ENCODE peak calls at places on chromosome 9, in ten cellular contexts. H is stomach, D is A549, B is transverse colon, E is HepG2, F is K562, A is suprapubic skin, M is upper lobe of left lung, T is sigmoid colon, U is SK-N-SH. V is an unnamed sample. For H3K9me3, the result is how much of the 10 kb centered on the place peaks cover.

GRCh38 chr9:69573666-69574456 is 98.3 kb downstream of the APBA1 start:
- DNase-seq in H (no peak), D (no peak), B (no peak), E (no peak), F (no peak), A (no peak), M (no peak), T (no peak), U (no peak), V (no peak)

GRCh38 chr9:17453751-17454150 is 125.1 kb upstream of the SH3GL2 start:
- DNase-seq in H (no peak), D (no peak), B (no peak), E (no peak), F (no peak), A (no peak), M (no peak), T (no peak), U (no peak), V (no peak)

GRCh38 chr9:38299856-38300255 is 92.6 kb upstream of the ALDH1B1 start:
- DNase-seq in H (no peak), D (no peak), B (no peak), E (no peak), F (no peak), A (no peak), M (no peak), T (no peak), U (no peak), V (no peak)

GRCh38 chr9:88991066-88992030 is at the start of gene S1PR3:
- DNase-seq in H (peak), D (peak), B (peak), E (no peak), F (peak), A (no peak), M (peak), T (peak), U (peak), V (peak)

GRCh38 chr9:113558632-113559502 is 95.3 kb downstream of the RGS3 start:
- DNase-seq in H (peak), D (no peak), B (peak), E (peak), F (peak), A (peak), M (peak), T (peak), U (peak), V (peak)

GRCh38 chr9:76817489-76817888 is 53.3 kb downstream of the PCA3 start:
- DNase-seq in H (no peak), D (peak), B (no peak), E (no peak), F (no peak), A (no peak), M (no peak), T (no peak), U (no peak), V (no peak)

GRCh38 chr9:14197459-14197858 is 116.5 kb downstream of the NFIB start:
- DNase-seq in H (no peak), D (no peak), B (no peak), E (no peak), F (no peak), A (no peak), M (no peak), T (no peak), U (no peak), V (no peak)

GRCh38 chr9:131743501-131743900 is 3.6 kb upstream of the RAPGEF1 start:
- DNase-seq in H (no peak), D (no peak), B (no peak), E (no peak), F (no peak), A (no peak), M (no peak), T (no peak), U (no peak), V (no peak)

GRCh38 chr9:125246261-125246667 is 5.1 kb upstream of the HSPA5 start:
- DNase-seq in H (no peak), D (no peak), B (no peak), E (no peak), F (peak), A (no peak), M (no peak), T (no peak), U (no peak), V (no peak)

GRCh38 chr9:85262333-85262732 is 479.4 kb downstream of the AGTPBP1 start:
- DNase-seq in H (no peak), D (no peak), B (no peak), E (no peak), F (no peak), A (no peak), M (no peak), T (no peak), U (peak), V (no peak)

GRCh38 chr9:36664806-36665205 is 92.1 kb downstream of the MELK start:
- DNase-seq in H (no peak), D (no peak), B (no peak), E (no peak), F (no peak), A (no peak), M (no peak), T (no peak), U (no peak), V (no peak)

GRCh38 chr9:81759680-81760215 is 70.4 kb upstream of the TLE1 start:
- DNase-seq in H (no peak), D (peak), B (no peak), E (peak), F (no peak), A (no peak), M (no peak), T (no peak), U (peak), V (no peak)

GRCh38 chr9:95078516-95078915 is 239.0 kb downstream of the FANCC start:
- DNase-seq in H (no peak), D (no peak), B (no peak), E (no peak), F (no peak), A (no peak), M (no peak), T (peak), U (no peak), V (no peak)

GRCh38 chr9:2496934-2497333 is 124.7 kb upstream of the VLDLR start:
- DNase-seq in H (no peak), D (no peak), B (no peak), E (no peak), F (no peak), A (no peak), M (no peak), T (no peak), U (no peak), V (no peak)

GRCh38 chr9:86281577-86282076 is 711 bp downstream of the ISCA1 start:
- DNase-seq in H (no peak), D (peak), B (peak), E (peak), F (no peak), A (no peak), M (no peak), T (no peak), U (no peak), V (no peak)

GRCh38 chr9:137492464-137493162 is 33.5 kb upstream of the NSMF start:
- DNase-seq in H (no peak), D (peak), B (peak), E (no peak), F (peak), A (no peak), M (no peak), T (no peak), U (peak), V (no peak)

GRCh38 chr9:112867275-112867991 is 23.2 kb downstream of the SLC46A2 start:
- DNase-seq in H (no peak), D (peak), B (peak), E (peak), F (peak), A (no peak), M (no peak), T (no peak), U (no peak), V (no peak)

GRCh38 chr9:78549711-78550110 is 252.8 kb downstream of the PSAT1 start:
- DNase-seq in H (no peak), D (no peak), B (no peak), E (no peak), F (no peak), A (no peak), M (no peak), T (no peak), U (no peak), V (no peak)

GRCh38 chr9:129185991-129186390 is 7.9 kb upstream of the IER5L start:
- DNase-seq in H (no peak), D (no peak), B (no peak), E (no peak), F (peak), A (no peak), M (no peak), T (no peak), U (no peak), V (no peak)

GRCh38 chr9:129258823-129259301 is 80.8 kb upstream of the IER5L start:
- DNase-seq in H (no peak), D (no peak), B (no peak), E (no peak), F (no peak), A (no peak), M (peak), T (no peak), U (no peak), V (no peak)

GRCh38 chr9:116674210-116674980 is 12.7 kb upstream of the TRIM32 start:
- DNase-seq in H (no peak), D (no peak), B (no peak), E (no peak), F (no peak), A (no peak), M (no peak), T (no peak), U (no peak), V (no peak)

GRCh38 chr9:5186416-5187169 is 1.2 kb upstream of the INSL6 start:
- DNase-seq in H (peak), D (peak), B (peak), E (peak), F (peak), A (no peak), M (no peak), T (no peak), U (peak), V (peak)

GRCh38 chr9:19255821-19256220 is 25.3 kb downstream of the DENND4C start:
- DNase-seq in H (no peak), D (no peak), B (no peak), E (no peak), F (no peak), A (no peak), M (no peak), T (no peak), U (no peak), V (no peak)
- TF ChIP-seq EP300 in H (no peak), D (no peak), B (no peak), E (no peak), F (no peak), A (no peak), M (no peak), T (no peak), U (no peak), V (no peak)

GRCh38 chr9:12141422-12141821 is 551.8 kb upstream of the TYRP1 start:
- DNase-seq in H (no peak), D (no peak), B (no peak), E (no peak), F (no peak), A (no peak), M (no peak), T (no peak), U (no peak), V (no peak)
- H3K9me3 ChIP-seq in H (under half), D (under half), B (under half), E (half or more), F (under half), A (under half), M (under half), T (under half), U (under half), V (under half)

GRCh38 chr9:127955294-127956015 is 17.8 kb upstream of the DPM2 start:
- DNase-seq in H (peak), D (peak), B (peak), E (peak), F (peak), A (no peak), M (no peak), T (peak), U (peak), V (no peak)
- H3K27ac ChIP-seq in H (peak), D (peak), B (peak), E (peak), F (no peak), A (peak), M (peak), T (peak), U (peak), V (peak)

GRCh38 chr9:111301195-111301594 is 28.8 kb downstream of the OR2K2 start:
- DNase-seq in H (no peak), D (no peak), B (no peak), E (no peak), F (no peak), A (no peak), M (no peak), T (no peak), U (no peak), V (no peak)

GRCh38 chr9:111297061-111297824 is 32.8 kb downstream of the OR2K2 start:
- DNase-seq in H (no peak), D (no peak), B (no peak), E (no peak), F (no peak), A (no peak), M (no peak), T (no peak), U (no peak), V (no peak)

GRCh38 chr9:111298111-111298510 is 31.9 kb downstream of the OR2K2 start:
- DNase-seq in H (no peak), D (no peak), B (no peak), E (no peak), F (no peak), A (no peak), M (no peak), T (no peak), U (no peak), V (no peak)

GRCh38 chr9:111300140-111300735 is 29.8 kb downstream of the OR2K2 start:
- DNase-seq in H (no peak), D (no peak), B (no peak), E (no peak), F (no peak), A (no peak), M (no peak), T (no peak), U (no peak), V (no peak)

DNA sequence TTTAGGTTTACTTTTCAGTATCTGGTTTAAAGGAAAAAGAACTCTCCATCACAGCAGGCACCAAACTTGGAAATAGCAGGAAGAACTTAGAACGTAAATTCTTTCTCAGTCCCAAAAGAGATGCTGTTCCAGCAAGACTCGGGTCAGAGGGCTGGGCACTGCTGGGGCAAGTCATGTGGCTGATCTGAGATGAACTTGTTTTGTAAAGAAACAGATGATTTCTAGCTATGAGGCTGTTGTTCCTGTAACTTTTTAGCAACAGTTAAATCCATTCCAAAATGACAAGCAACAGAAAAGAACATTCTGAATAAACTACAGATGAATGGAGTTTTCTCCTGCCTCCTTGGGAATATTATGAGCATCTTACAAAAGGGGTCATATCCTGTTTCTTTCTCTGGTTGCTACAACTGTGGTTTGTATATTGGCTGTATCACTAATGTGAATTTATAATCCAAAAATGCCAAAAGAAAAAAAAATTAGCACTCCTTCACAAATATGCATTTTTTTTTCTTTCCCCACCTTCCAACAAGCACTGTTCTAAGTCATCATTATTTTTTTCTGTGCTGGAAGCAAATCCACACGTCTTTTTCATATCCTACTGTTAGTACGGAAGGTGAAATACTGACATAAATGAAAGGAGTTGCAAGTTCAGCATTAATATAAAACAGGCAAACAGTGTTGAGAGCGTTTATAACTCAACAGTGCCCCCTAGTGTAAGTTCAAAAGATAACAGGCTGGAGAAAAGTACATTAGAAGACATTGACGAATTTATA is 31.0 kb downstream of the OR2K2 start:
- DNase-seq in H (no peak), D (peak), B (peak), E (peak), F (peak), A (peak), M (no peak), T (peak), U (peak), V (peak)
- TF ChIP-seq EP300 in H (no peak), D (no peak), B (no peak), E (no peak), F (no peak), A (no peak), M (no peak), T (no peak), U (no peak), V (peak)

DNA sequence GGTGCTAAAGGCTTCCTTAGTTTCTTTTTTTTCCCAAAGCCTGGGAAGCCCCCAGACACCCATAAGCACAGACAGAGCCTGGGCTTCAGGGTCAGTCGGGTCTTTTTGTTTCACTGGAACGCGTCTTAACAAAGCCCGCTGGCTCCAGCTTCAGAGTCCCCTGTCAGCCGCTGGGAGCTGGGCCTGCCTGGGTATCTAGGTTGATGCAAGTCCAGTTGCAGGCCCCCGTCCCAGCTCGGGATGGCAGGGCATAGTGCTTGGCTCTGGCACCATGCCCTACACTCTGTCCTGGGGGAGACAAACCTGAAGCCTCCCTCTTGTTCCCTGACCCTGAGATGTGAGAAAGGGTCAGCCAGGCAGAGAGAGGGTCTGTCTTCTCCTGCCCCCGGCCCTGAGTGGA is 14.5 kb downstream of the OLFM1 start:
- DNase-seq in H (no peak), D (no peak), B (no peak), E (no peak), F (no peak), A (no peak), M (no peak), T (no peak), U (no peak), V (no peak)
- H3K9me3 ChIP-seq in H (under half), D (under half), B (under half), E (under half), F (under half), A (under half), M (under half), T (under half), U (under half), V (under half)

GRCh38 chr9:97176206-97176605 is 131.3 kb upstream of the CCDC180 start:
- DNase-seq in H (no peak), D (no peak), B (no peak), E (no peak), F (peak), A (no peak), M (no peak), T (no peak), U (peak), V (no peak)

GRCh38 chr9:97179616-97180015 is 127.8 kb upstream of the CCDC180 start:
- DNase-seq in H (no peak), D (no peak), B (no peak), E (no peak), F (no peak), A (no peak), M (no peak), T (no peak), U (no peak), V (no peak)
- H3K27ac ChIP-seq in H (no peak), D (no peak), B (no peak), E (no peak), F (no peak), A (no peak), M (no peak), T (no peak), U (no peak), V (no peak)